ENCODE peak calls at places on chromosomes 1 and 21, in seven cellular contexts. P is K562, Z is transverse colon, V is sigmoid colon, L is tibial nerve, A is esophagus muscularis mucosa, D is suprapubic skin. U is an unnamed sample. For H3K9me3 and H3K36me3, the result is how much of the 10 kb centered on the place peaks cover.

GRCh38 chr1:11790880-11791715 is 14.7 kb downstream of the MTHFR start:
- DNase-seq in P (peak), Z (peak), V (peak), L (peak), A (peak), D (peak), U (peak)

GRCh38 chr1:12616709-12617373 is 1.2 kb downstream of the DHRS3 start:
- DNase-seq in P (no peak), Z (peak), V (peak), L (no peak), A (no peak), D (no peak), U (no peak)

GRCh38 chr1:67723620-67724019 is 38.6 kb downstream of the GADD45A start:
- DNase-seq in P (peak), Z (no peak), V (no peak), L (no peak), A (no peak), D (no peak), U (no peak)

GRCh38 chr1:26961826-26962225 is 1.6 kb upstream of the KDF1 start:
- DNase-seq in P (no peak), Z (no peak), V (no peak), L (no peak), A (no peak), D (no peak), U (no peak)

GRCh38 chr1:2451744-2452582 is 24.1 kb upstream of the PLCH2 start:
- DNase-seq in P (no peak), Z (no peak), V (no peak), L (no peak), A (no peak), D (no peak), U (no peak)

GRCh38 chr21:33817663-33818433 is 97.8 kb downstream of the ATP5PO start:
- DNase-seq in P (peak), Z (no peak), V (no peak), L (no peak), A (peak), D (no peak), U (no peak)

GRCh38 chr1:206725053-206725963 is 40.6 kb downstream of the MAPKAPK2 start:
- DNase-seq in P (peak), Z (peak), V (peak), L (no peak), A (no peak), D (no peak), U (no peak)

GRCh38 chr1:226308166-226308722 is 720 bp downstream of the LIN9 start:
- DNase-seq in P (peak), Z (peak), V (no peak), L (no peak), A (no peak), D (no peak), U (peak)

GRCh38 chr1:39847940-39848339 is 35.4 kb downstream of the TRIT1 start:
- DNase-seq in P (no peak), Z (no peak), V (no peak), L (no peak), A (no peak), D (no peak), U (no peak)

GRCh38 chr1:246155923-246156322 is 351.2 kb downstream of the SMYD3 start:
- DNase-seq in P (no peak), Z (no peak), V (no peak), L (no peak), A (no peak), D (no peak), U (no peak)
- TF ChIP-seq EP300 in P (no peak), Z (no peak), V (no peak), L (no peak), A (no peak), D (no peak), U (no peak)

GRCh38 chr21:23374155-23374554 is 2233.1 kb downstream of the MRPL39 start:
- DNase-seq in P (no peak), Z (no peak), V (no peak), L (no peak), A (no peak), D (no peak), U (no peak)
- H3K9me3 ChIP-seq in P (under half), Z (under half), V (under half), L (under half), A (under half), D (under half), U (under half)

GRCh38 chr21:44313451-44313850 is 13.6 kb downstream of the PFKL start:
- DNase-seq in P (no peak), Z (no peak), V (no peak), L (no peak), A (no peak), D (no peak), U (no peak)

GRCh38 chr21:44312716-44313115 is 12.9 kb downstream of the PFKL start:
- DNase-seq in P (no peak), Z (no peak), V (no peak), L (no peak), A (no peak), D (no peak), U (no peak)

GRCh38 chr21:44311108-44311507 is 11.3 kb downstream of the PFKL start:
- DNase-seq in P (no peak), Z (no peak), V (no peak), L (no peak), A (no peak), D (no peak), U (no peak)

GRCh38 chr21:44312089-44312488 is 12.2 kb downstream of the PFKL start:
- DNase-seq in P (no peak), Z (no peak), V (no peak), L (no peak), A (no peak), D (no peak), U (no peak)

DNA sequence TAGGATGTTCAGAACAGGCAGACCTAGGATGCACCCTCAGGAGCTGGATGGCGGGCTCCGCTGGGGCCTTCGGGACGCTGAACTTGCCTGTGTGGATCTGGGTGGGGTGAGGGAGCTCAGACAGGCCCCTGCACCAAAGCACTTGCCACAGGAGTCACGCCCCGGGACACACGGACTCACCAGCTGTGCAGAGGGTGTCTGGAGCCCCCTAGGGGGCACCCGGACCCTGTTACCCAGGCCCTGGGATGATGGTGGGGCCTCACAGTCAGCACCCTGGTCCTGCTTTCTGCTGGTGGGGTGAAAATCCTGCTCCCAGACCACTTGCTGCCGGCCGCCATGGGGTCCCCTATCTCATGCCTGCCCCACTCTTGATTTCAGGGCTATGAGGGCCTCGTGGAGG is 10.8 kb downstream of the PFKL start:
- DNase-seq in P (no peak), Z (no peak), V (no peak), L (no peak), A (no peak), D (no peak), U (no peak)
- H3K36me3 ChIP-seq in P (half or more), Z (under half), V (under half), L (under half), A (half or more), D (half or more), U (under half)

DNA sequence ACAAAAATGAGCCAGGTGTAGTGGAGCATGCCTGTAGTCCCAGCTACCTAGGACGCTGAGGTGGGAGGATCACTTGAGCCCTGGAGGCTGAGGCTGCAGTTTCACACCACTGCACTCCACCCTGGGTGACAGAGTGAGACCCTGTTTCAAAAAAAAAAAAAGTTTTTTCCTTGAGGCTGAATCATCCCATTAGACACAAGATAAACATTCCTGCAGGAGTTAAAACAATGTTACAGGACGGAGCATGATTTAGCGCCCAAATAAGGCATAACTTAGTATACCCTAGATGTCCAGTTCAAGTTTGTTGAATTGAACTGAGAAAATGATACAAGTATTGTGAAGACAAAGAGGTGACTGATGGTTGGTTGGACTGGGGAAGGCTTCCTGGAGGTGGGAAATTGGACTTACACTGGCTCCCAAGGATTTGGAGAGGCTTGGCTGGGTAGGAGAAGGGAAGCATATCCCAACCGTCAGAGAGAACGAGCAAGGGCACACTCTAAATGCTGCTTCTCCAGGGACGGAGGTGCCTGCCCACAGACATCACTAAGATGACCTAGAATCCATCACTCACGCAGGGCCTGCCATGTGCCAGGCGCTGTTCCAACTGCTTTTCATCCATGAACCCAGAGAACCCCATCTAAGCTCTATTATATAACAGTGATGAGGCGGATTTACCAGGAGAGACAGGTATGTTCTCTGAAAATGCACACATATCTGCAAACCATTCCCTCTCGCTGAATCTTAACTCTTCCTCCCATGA is 610.6 kb downstream of the KIF26B start:
- DNase-seq in P (no peak), Z (no peak), V (no peak), L (no peak), A (peak), D (no peak), U (no peak)
- TF ChIP-seq EP300 in P (no peak), Z (no peak), V (no peak), L (no peak), A (no peak), D (no peak), U (no peak)

GRCh38 chr1:239987103-239987745 is 104.5 kb upstream of the FMN2 start:
- DNase-seq in P (peak), Z (peak), V (no peak), L (peak), A (peak), D (no peak), U (peak)

GRCh38 chr1:239985044-239985443 is 106.6 kb upstream of the FMN2 start:
- DNase-seq in P (no peak), Z (no peak), V (no peak), L (no peak), A (no peak), D (no peak), U (no peak)

GRCh38 chr1:239977414-239977813 is 114.3 kb upstream of the FMN2 start:
- DNase-seq in P (no peak), Z (no peak), V (no peak), L (no peak), A (peak), D (no peak), U (no peak)

GRCh38 chr1:239979469-239979868 is 112.2 kb upstream of the FMN2 start:
- DNase-seq in P (no peak), Z (no peak), V (no peak), L (no peak), A (no peak), D (no peak), U (no peak)

DNA sequence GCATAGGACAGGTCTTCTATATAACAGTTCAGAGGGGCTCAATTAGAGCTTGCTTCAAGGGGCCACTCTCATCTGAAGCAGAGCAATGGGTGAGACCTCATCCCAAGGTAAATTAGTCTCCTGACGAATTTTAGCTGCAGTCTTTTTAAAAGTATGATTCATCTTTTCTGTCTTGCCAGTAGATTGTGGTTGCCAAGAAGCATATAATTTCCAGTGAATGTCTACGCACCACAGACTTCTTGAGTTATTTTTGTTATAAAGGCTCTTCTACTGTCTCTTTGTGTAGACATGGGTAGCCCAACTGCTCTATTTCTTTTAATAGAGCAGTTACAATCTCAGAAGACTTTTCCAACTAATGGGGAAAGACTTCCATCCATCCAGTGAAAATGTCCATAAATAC is 108.9 kb upstream of the FMN2 start:
- DNase-seq in P (no peak), Z (no peak), V (no peak), L (no peak), A (no peak), D (no peak), U (no peak)
- H3K9me3 ChIP-seq in P (under half), Z (under half), V (under half), L (under half), A (under half), D (under half), U (under half)

GRCh38 chr21:46116846-46117585 is 19.1 kb downstream of the COL6A2 start:
- DNase-seq in P (no peak), Z (peak), V (peak), L (peak), A (no peak), D (peak), U (peak)

GRCh38 chr21:46113497-46114176 is 15.7 kb downstream of the COL6A2 start:
- DNase-seq in P (no peak), Z (no peak), V (peak), L (peak), A (no peak), D (peak), U (peak)

GRCh38 chr21:46116189-46116845 is 18.4 kb downstream of the COL6A2 start:
- DNase-seq in P (no peak), Z (no peak), V (peak), L (peak), A (no peak), D (peak), U (peak)

GRCh38 chr21:46115441-46116188 is 17.7 kb downstream of the COL6A2 start:
- DNase-seq in P (no peak), Z (peak), V (peak), L (peak), A (no peak), D (no peak), U (peak)

DNA sequence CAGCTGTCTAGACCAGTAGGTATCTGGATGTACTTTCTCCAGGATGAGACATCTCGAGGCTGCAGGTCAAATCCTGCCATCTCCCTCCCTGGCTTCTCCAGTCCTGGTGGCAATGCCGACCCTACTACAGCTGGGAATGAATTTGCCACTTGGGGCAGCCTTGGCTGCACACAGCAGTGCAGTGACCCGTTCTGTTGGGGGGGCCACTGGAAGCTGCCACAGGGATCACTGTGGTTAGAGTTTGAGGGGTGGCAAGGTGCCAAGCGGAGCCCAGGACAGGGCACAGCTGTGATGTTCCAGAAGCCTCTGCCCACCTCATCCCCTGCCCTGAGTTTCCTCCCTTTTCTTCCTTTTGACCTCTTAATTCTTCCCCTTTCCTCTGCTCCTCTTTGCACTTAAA is 17.1 kb downstream of the COL6A2 start:
- DNase-seq in P (no peak), Z (no peak), V (peak), L (peak), A (no peak), D (peak), U (peak)
- H3K36me3 ChIP-seq in P (under half), Z (under half), V (half or more), L (under half), A (half or more), D (half or more), U (under half)

GRCh38 chr1:208249300-208249699 is 5.1 kb upstream of the PLXNA2 start:
- DNase-seq in P (no peak), Z (no peak), V (no peak), L (no peak), A (no peak), D (no peak), U (peak)
- TF ChIP-seq EP300 in P (no peak), Z (no peak), V (no peak), L (no peak), A (no peak), D (no peak), U (no peak)